ENCODE peak calls at places on chromosomes 6 and 20, in five cellular contexts. One of them, this sample, is unnamed.

GRCh38 chr6:85516168-85516567 is 66.3 kb downstream of the NT5E start:
- DNase-seq in H54: peak
- DNase-seq in stimulated activated CD8-positive, alpha-beta memory T cell treated with anti-CD3 and anti-CD28 coated beads, Interleukin-15, amount 100 ng/mL, for 24 hours: no peak
- DNase-seq in activated naive CD8-positive, alpha-beta T cell treated with anti-CD3 and anti-CD28 coated beads, Interleukin-2, amount 50 U/mL, for 24 hours: no peak
- DNase-seq in stimulated activated CD4-positive, alpha-beta T cell treated with anti-CD3 and anti-CD28 coated beads, Interleukin-2, amount 100 ng/mL, for 24 hours: no peak
- DNase-seq in this sample: no peak

GRCh38 chr6:169427856-169428255 is 174.2 kb upstream of the THBS2 start:
- DNase-seq in H54: no peak
- DNase-seq in stimulated activated CD8-positive, alpha-beta memory T cell treated with anti-CD3 and anti-CD28 coated beads, Interleukin-15, amount 100 ng/mL, for 24 hours: no peak
- DNase-seq in activated naive CD8-positive, alpha-beta T cell treated with anti-CD3 and anti-CD28 coated beads, Interleukin-2, amount 50 U/mL, for 24 hours: no peak
- DNase-seq in stimulated activated CD4-positive, alpha-beta T cell treated with anti-CD3 and anti-CD28 coated beads, Interleukin-2, amount 100 ng/mL, for 24 hours: no peak
- DNase-seq in this sample: no peak

GRCh38 chr6:138728672-138729071 is 44.9 kb upstream of the CCDC28A start:
- DNase-seq in H54: no peak
- DNase-seq in stimulated activated CD8-positive, alpha-beta memory T cell treated with anti-CD3 and anti-CD28 coated beads, Interleukin-15, amount 100 ng/mL, for 24 hours: no peak
- DNase-seq in activated naive CD8-positive, alpha-beta T cell treated with anti-CD3 and anti-CD28 coated beads, Interleukin-2, amount 50 U/mL, for 24 hours: no peak
- DNase-seq in stimulated activated CD4-positive, alpha-beta T cell treated with anti-CD3 and anti-CD28 coated beads, Interleukin-2, amount 100 ng/mL, for 24 hours: no peak
- DNase-seq in this sample: no peak

GRCh38 chr6:34223964-34224940 is 12.4 kb upstream of the HMGA1 start:
- DNase-seq in H54: peak
- DNase-seq in stimulated activated CD8-positive, alpha-beta memory T cell treated with anti-CD3 and anti-CD28 coated beads, Interleukin-15, amount 100 ng/mL, for 24 hours: peak
- DNase-seq in activated naive CD8-positive, alpha-beta T cell treated with anti-CD3 and anti-CD28 coated beads, Interleukin-2, amount 50 U/mL, for 24 hours: peak
- DNase-seq in stimulated activated CD4-positive, alpha-beta T cell treated with anti-CD3 and anti-CD28 coated beads, Interleukin-2, amount 100 ng/mL, for 24 hours: peak
- DNase-seq in this sample: peak

GRCh38 chr20:5001174-5002076 is at the start of gene SLC23A2:
- DNase-seq in H54: peak
- DNase-seq in stimulated activated CD8-positive, alpha-beta memory T cell treated with anti-CD3 and anti-CD28 coated beads, Interleukin-15, amount 100 ng/mL, for 24 hours: peak
- DNase-seq in activated naive CD8-positive, alpha-beta T cell treated with anti-CD3 and anti-CD28 coated beads, Interleukin-2, amount 50 U/mL, for 24 hours: peak
- DNase-seq in stimulated activated CD4-positive, alpha-beta T cell treated with anti-CD3 and anti-CD28 coated beads, Interleukin-2, amount 100 ng/mL, for 24 hours: peak
- DNase-seq in this sample: no peak

GRCh38 chr6:168333039-168333438 is 13.5 kb upstream of the DACT2 start:
- DNase-seq in H54: peak
- DNase-seq in stimulated activated CD8-positive, alpha-beta memory T cell treated with anti-CD3 and anti-CD28 coated beads, Interleukin-15, amount 100 ng/mL, for 24 hours: no peak
- DNase-seq in activated naive CD8-positive, alpha-beta T cell treated with anti-CD3 and anti-CD28 coated beads, Interleukin-2, amount 50 U/mL, for 24 hours: no peak
- DNase-seq in stimulated activated CD4-positive, alpha-beta T cell treated with anti-CD3 and anti-CD28 coated beads, Interleukin-2, amount 100 ng/mL, for 24 hours: no peak
- DNase-seq in this sample: no peak

GRCh38 chr6:24391756-24392405 is 10.9 kb upstream of the MRS2 start:
- DNase-seq in H54: no peak
- DNase-seq in stimulated activated CD8-positive, alpha-beta memory T cell treated with anti-CD3 and anti-CD28 coated beads, Interleukin-15, amount 100 ng/mL, for 24 hours: no peak
- DNase-seq in activated naive CD8-positive, alpha-beta T cell treated with anti-CD3 and anti-CD28 coated beads, Interleukin-2, amount 50 U/mL, for 24 hours: no peak
- DNase-seq in stimulated activated CD4-positive, alpha-beta T cell treated with anti-CD3 and anti-CD28 coated beads, Interleukin-2, amount 100 ng/mL, for 24 hours: no peak
- DNase-seq in this sample: no peak

GRCh38 chr6:52574709-52575489 is 2.0 kb downstream of the TRAM2 start:
- DNase-seq in H54: no peak
- DNase-seq in stimulated activated CD8-positive, alpha-beta memory T cell treated with anti-CD3 and anti-CD28 coated beads, Interleukin-15, amount 100 ng/mL, for 24 hours: no peak
- DNase-seq in activated naive CD8-positive, alpha-beta T cell treated with anti-CD3 and anti-CD28 coated beads, Interleukin-2, amount 50 U/mL, for 24 hours: peak
- DNase-seq in stimulated activated CD4-positive, alpha-beta T cell treated with anti-CD3 and anti-CD28 coated beads, Interleukin-2, amount 100 ng/mL, for 24 hours: peak
- DNase-seq in this sample: no peak

GRCh38 chr6:108564178-108564577 is 3.5 kb downstream of the FOXO3 start:
- DNase-seq in H54: no peak
- DNase-seq in stimulated activated CD8-positive, alpha-beta memory T cell treated with anti-CD3 and anti-CD28 coated beads, Interleukin-15, amount 100 ng/mL, for 24 hours: no peak
- DNase-seq in activated naive CD8-positive, alpha-beta T cell treated with anti-CD3 and anti-CD28 coated beads, Interleukin-2, amount 50 U/mL, for 24 hours: no peak
- DNase-seq in stimulated activated CD4-positive, alpha-beta T cell treated with anti-CD3 and anti-CD28 coated beads, Interleukin-2, amount 100 ng/mL, for 24 hours: no peak
- DNase-seq in this sample: no peak

This sample was measured in SHP77.